ENCODE peak calls at places on chromosomes 4 and X, in nine cellular contexts. N, G, O, Y, P, Z, S, B and M are unnamed samples.

GRCh38 chr4:2327579-2327978 is 65.7 kb upstream of the MXD4 start:
- DNase-seq in N (no peak), G (no peak), O (no peak), Y (no peak), P (no peak), Z (no peak), S (no peak), B (no peak), M (no peak)

GRCh38 chr4:177256950-177257349 is 52.7 kb upstream of the NEIL3 start:
- DNase-seq in N (no peak), G (no peak), O (no peak), Y (no peak), P (no peak), Z (no peak), S (no peak), B (no peak), M (no peak)

GRCh38 chr4:140705625-140706275 is 50.4 kb downstream of the TBC1D9 start:
- DNase-seq in N (no peak), G (no peak), O (no peak), Y (no peak), P (no peak), Z (no peak), S (no peak), B (no peak), M (no peak)

GRCh38 chr4:122117743-122118142 is 34.4 kb upstream of the BLTP1 start:
- DNase-seq in N (no peak), G (no peak), O (no peak), Y (no peak), P (no peak), Z (no peak), S (peak), B (peak), M (no peak)

GRCh38 chr4:79609853-79610252 is 201.8 kb upstream of the GK2 start:
- DNase-seq in N (no peak), G (no peak), O (no peak), Y (no peak), P (no peak), Z (no peak), S (peak), B (no peak), M (no peak)

GRCh38 chr4:633406-633805 is 8.0 kb downstream of the PDE6B start:
- DNase-seq in N (no peak), G (no peak), O (no peak), Y (no peak), P (peak), Z (no peak), S (no peak), B (no peak), M (no peak)

GRCh38 chrX:134374294-134374693 is 85.7 kb upstream of the HPRT1 start:
- DNase-seq in N (no peak), G (no peak), O (no peak), Y (no peak), P (no peak), Z (peak), S (no peak), B (no peak), M (no peak)

GRCh38 chrX:46376246-46376885 is 168.9 kb downstream of the ZNF674 start:
- DNase-seq in N (no peak), G (peak), O (no peak), Y (no peak), P (no peak), Z (peak), S (peak), B (peak), M (no peak)

GRCh38 chr4:114780205-114780604 is 181.6 kb downstream of the UGT8 start:
- DNase-seq in N (no peak), G (no peak), O (no peak), Y (no peak), P (no peak), Z (no peak), S (peak), B (no peak), M (no peak)